ENCODE peak calls at places on chromosome 15, in four cellular contexts. E is HL-60, U is GM23248, M is PC-9. S is an unnamed sample.

GRCh38 chr15:83310521-83311456 is 26.3 kb upstream of the BNC1 start:
- DNase-seq in M (no peak), E (no peak), U (no peak), S (no peak)

GRCh38 chr15:75866916-75867315 is 23.7 kb downstream of the UBE2Q2 start:
- DNase-seq in E (no peak), U (no peak), M (no peak), S (no peak)

GRCh38 chr15:35673093-35673573 is 127.2 kb upstream of the DPH6 start:
- DNase-seq in E (no peak), M (no peak), U (no peak), S (no peak)

GRCh38 chr15:93974804-93975481 is 256.4 kb upstream of the MCTP2 start:
- DNase-seq in U (peak), M (no peak), E (no peak), S (peak)

GRCh38 chr15:76866716-76867321 is 38.3 kb downstream of the SCAPER start:
- DNase-seq in M (peak), E (peak), U (peak), S (no peak)

GRCh38 chr15:77569647-77570186 is 63.0 kb downstream of the LINGO1 start:
- DNase-seq in U (no peak), M (no peak), E (no peak), S (no peak)

GRCh38 chr15:29102911-29103824 is 166.5 kb downstream of the NSMCE3 start:
- DNase-seq in E (no peak), M (no peak), U (peak), S (no peak)

GRCh38 chr15:74873756-74874424 is 725 bp upstream of the SCAMP2 start:
- DNase-seq in M (no peak), E (peak), U (peak), S (no peak)

GRCh38 chr15:67358812-67359211 is 104.2 kb downstream of the IQCH start:
- DNase-seq in U (no peak), M (no peak), E (no peak), S (no peak)

GRCh38 chr15:30065025-30065801 is 17.5 kb upstream of the GOLGA8J start:
- DNase-seq in M (no peak), U (peak), E (no peak), S (peak)

GRCh38 chr15:21261965-21262850 is 178.1 kb downstream of the POTEB3 start:
- DNase-seq in E (no peak), U (no peak), M (no peak), S (no peak)

GRCh38 chr15:89690276-89691218 is at the start of the genes PEX11A and WDR93:
- DNase-seq in M (peak), E (peak), U (peak), S (no peak)

GRCh38 chr15:31345606-31346366 is 19.2 kb downstream of the KLF13 start:
- DNase-seq in U (no peak), M (no peak), E (no peak), S (no peak)

GRCh38 chr15:91948001-91948608 is 94.6 kb downstream of the SLCO3A1 start:
- DNase-seq in E (no peak), M (peak), U (peak), S (no peak)

GRCh38 chr15:74320358-74321247 is 46.8 kb downstream of the CYP11A1 start:
- DNase-seq in M (no peak), E (peak), U (peak), S (no peak)

GRCh38 chr15:38524156-38524555 is 40.5 kb downstream of the RASGRP1 start:
- DNase-seq in E (no peak), M (no peak), U (peak), S (no peak)

GRCh38 chr15:34439878-34440277 is 2.3 kb upstream of the GOLGA8A start:
- DNase-seq in M (no peak), U (no peak), E (no peak), S (no peak)

GRCh38 chr15:31554261-31554660 is 227.6 kb downstream of the KLF13 start:
- DNase-seq in M (no peak), U (peak), E (no peak), S (no peak)

GRCh38 chr15:87764461-87765236 is 491.9 kb downstream of the NTRK3 start:
- DNase-seq in E (no peak), M (no peak), U (peak), S (no peak)

GRCh38 chr15:80242132-80242769 is 9.8 kb downstream of the CTXND1 start:
- DNase-seq in U (peak), E (peak), M (no peak), S (no peak)

GRCh38 chr15:91593081-91593480 is 260.4 kb upstream of the SLCO3A1 start:
- DNase-seq in M (no peak), U (peak), E (no peak), S (peak)

GRCh38 chr15:69679623-69680228 is 227.1 kb downstream of the RPLP1 start:
- DNase-seq in U (no peak), E (no peak), M (no peak), S (no peak)

GRCh38 chr15:25183581-25184330 is 229.0 kb downstream of the SNRPN start:
- DNase-seq in U (no peak), M (no peak), E (no peak), S (no peak)

GRCh38 chr15:29066848-29067247 is 181.1 kb downstream of the APBA2 start:
- DNase-seq in U (no peak), E (no peak), M (no peak), S (no peak)

GRCh38 chr15:34342737-34343575 is at the start of the genes NOP10 and NUTM1:
- DNase-seq in E (peak), M (peak), U (peak), S (peak)

GRCh38 chr15:53611145-53611920 is 148.1 kb downstream of the WDR72 start:
- DNase-seq in M (no peak), U (no peak), E (no peak), S (no peak)

GRCh38 chr15:35229085-35229484 is 144.0 kb upstream of the NANOGP8 start:
- DNase-seq in E (no peak), U (no peak), M (no peak), S (no peak)

GRCh38 chr15:84929795-84930371 is 45.4 kb downstream of the SLC28A1 start:
- DNase-seq in E (peak), U (peak), M (peak), S (peak)

GRCh38 chr15:32861741-32862140 is 143.9 kb downstream of the GREM1 start:
- DNase-seq in E (no peak), M (no peak), U (peak), S (no peak)

GRCh38 chr15:57231559-57231958 is 144.7 kb upstream of the CGNL1 start:
- DNase-seq in U (no peak), E (no peak), M (no peak), S (no peak)

GRCh38 chr15:57235865-57236264 is 140.4 kb upstream of the CGNL1 start:
- DNase-seq in E (no peak), M (no peak), U (peak), S (no peak)

GRCh38 chr15:57236561-57237281 is 139.6 kb upstream of the CGNL1 start:
- DNase-seq in U (no peak), E (no peak), M (no peak), S (no peak)

GRCh38 chr15:57235186-57235585 is 141.1 kb upstream of the CGNL1 start:
- DNase-seq in U (no peak), E (no peak), M (no peak), S (no peak)

GRCh38 chr15:57234156-57234555 is 142.1 kb upstream of the CGNL1 start:
- DNase-seq in M (no peak), U (no peak), E (no peak), S (no peak)
- H3K27ac ChIP-seq in M (no peak), U (no peak), E (no peak), S (no peak)

GRCh38 chr15:101451886-101452285 is 37.6 kb downstream of the PCSK6 start:
- DNase-seq in M (no peak), E (no peak), U (peak), S (no peak)
- H3K27ac ChIP-seq in M (no peak), E (peak), U (peak), S (no peak)

DNA sequence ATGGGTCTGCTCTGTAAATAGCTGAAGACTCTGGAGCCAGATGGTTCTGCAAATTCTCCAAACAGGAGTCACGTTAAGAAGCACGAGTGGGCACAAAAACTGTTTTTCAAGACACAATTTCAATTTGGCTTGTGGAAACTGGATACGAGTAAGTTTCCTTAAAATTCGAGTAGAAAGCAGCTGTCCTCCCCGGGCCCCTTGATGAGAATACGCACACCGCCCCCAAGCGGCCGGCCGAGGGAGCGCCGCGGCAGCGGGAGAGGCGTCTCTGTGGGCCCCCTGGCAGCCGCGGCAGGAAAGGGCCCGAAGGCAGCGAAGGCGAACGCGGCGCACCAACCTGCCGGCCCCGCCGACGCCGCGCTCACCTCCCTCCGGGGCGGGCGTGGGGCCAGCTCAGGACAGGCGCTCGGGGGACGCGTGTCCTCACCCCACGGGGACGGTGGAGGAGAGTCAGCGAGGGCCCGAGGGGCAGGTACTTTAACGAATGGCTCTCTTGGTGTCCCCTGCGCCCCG is 706 bp upstream of the THBS1 start:
- DNase-seq in M (peak), E (peak), U (peak), S (no peak)
- H3K27ac ChIP-seq in M (peak), E (peak), U (peak), S (peak)

GRCh38 chr15:44670087-44670945 is 6.9 kb upstream of the SPG11 start:
- DNase-seq in U (no peak), M (peak), E (no peak), S (no peak)
- H3K27ac ChIP-seq in U (no peak), M (no peak), E (no peak), S (no peak)

GRCh38 chr15:60421544-60421943 is 23.8 kb upstream of the ANXA2 start:
- DNase-seq in M (peak), U (peak), E (no peak), S (no peak)

GRCh38 chr15:60424006-60424405 is 26.2 kb upstream of the ANXA2 start:
- DNase-seq in E (no peak), U (no peak), M (no peak), S (no peak)

GRCh38 chr15:60423540-60423939 is 25.8 kb upstream of the ANXA2 start:
- DNase-seq in M (peak), U (peak), E (no peak), S (peak)

GRCh38 chr15:60428935-60429334 is 31.1 kb upstream of the ANXA2 start:
- DNase-seq in M (no peak), E (no peak), U (no peak), S (no peak)

DNA sequence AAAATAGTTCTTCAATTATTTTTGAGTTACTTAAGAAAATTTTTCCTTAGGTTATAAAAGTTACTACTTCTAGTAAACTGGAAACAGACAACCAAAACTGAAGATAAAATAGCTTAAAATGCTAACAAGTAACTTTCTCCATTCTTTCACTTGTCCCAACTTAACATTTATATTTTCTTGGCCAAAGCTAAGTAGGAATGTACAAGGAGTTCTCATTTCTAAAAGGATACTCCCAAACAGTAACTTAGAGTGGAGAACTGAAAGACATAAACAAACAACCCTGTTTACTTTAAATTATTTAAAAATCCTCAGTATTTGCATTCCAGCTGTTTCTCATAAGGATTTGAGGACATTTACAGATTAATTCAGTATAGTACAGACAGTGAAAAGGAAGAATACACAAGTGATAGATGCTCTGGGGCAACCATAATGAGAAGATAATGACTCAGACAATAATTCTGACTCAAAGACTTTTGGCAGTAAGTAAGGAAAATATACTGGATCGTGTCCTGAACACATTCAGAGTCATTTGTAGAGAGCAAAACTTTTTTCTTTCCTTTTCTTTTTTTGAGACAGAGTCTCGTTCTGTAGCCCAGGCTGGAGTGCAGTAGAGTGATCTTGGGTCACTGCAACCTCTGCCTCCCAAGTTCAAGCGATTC is 29.2 kb upstream of the ANXA2 start:
- DNase-seq in U (peak), E (no peak), M (no peak), S (no peak)
- H3K27ac ChIP-seq in U (peak), E (no peak), M (no peak), S (peak)

GRCh38 chr15:63050737-63051700 is 8.5 kb downstream of the TPM1 start:
- DNase-seq in M (no peak), U (peak), E (no peak), S (no peak)

GRCh38 chr15:63047792-63048114 is 5.2 kb downstream of the TPM1 start:
- DNase-seq in U (no peak), M (no peak), E (no peak), S (no peak)

GRCh38 chr15:63049747-63050439 is 7.3 kb downstream of the TPM1 start:
- DNase-seq in M (no peak), U (peak), E (no peak), S (no peak)

GRCh38 chr15:63048115-63048985 is 5.8 kb downstream of the TPM1 start:
- DNase-seq in U (peak), E (peak), M (peak), S (no peak)

GRCh38 chr15:63048986-63049665 is 6.6 kb downstream of the TPM1 start:
- DNase-seq in M (peak), E (peak), U (peak), S (no peak)
- H3K27ac ChIP-seq in M (peak), E (no peak), U (peak), S (peak)

DNA sequence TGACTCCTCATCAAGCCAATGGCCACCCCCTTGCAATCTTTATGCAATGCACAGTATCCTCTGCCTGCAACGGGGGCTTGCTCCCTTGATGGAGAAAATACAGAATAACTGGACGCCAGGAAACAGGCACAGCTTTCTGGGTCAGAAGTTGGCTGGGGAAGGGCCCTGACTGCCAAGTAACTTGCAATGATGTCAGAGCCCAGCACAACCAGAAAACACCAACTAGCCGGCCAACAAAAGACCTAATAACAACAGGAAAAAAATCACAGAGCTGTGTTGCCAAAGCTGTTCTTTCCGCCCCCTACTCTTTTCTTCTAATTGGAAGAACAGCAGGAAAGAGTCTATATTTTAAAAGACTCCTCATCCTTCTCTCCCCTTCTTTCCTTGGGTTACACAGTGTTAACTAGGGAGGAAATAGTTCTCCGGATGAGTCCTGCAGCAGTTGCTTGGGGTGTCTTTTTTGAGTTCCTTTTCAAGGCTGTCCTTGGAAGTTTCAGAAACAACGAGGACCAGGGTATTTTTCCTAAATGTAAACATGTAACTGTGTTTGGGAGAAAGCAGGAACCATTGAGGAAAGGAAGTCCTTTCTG is 1.4 kb upstream of the SEMA6D start:
- DNase-seq in M (no peak), U (peak), E (no peak), S (no peak)
- H3K27ac ChIP-seq in M (no peak), U (no peak), E (no peak), S (no peak)